ENCODE peak calls at places on chromosomes 1 and 21, in eight cellular contexts. Y is suprapubic skin, V is thyroid gland, J is adrenal gland, X is uterus, Q is K562, W is tibial nerve, R is right lobe of liver. F is an unnamed sample.

GRCh38 chr21:16116798-16117197 is 387.0 kb downstream of the USP25 start:
- DNase-seq in W (no peak), V (no peak), J (no peak), Y (no peak), X (no peak), Q (no peak), R (no peak), F (no peak)

GRCh38 chr21:43923391-43923790 is 58.4 kb downstream of the AGPAT3 start:
- DNase-seq in V (no peak), W (no peak), Q (no peak), R (peak), X (no peak), Y (no peak), J (peak), F (peak)

GRCh38 chr21:42564561-42564971 is 50.9 kb downstream of the SLC37A1 start:
- DNase-seq in Y (peak), V (no peak), Q (no peak), W (no peak), X (peak), R (peak), J (no peak), F (no peak)

GRCh38 chr1:199946305-199947155 is 81.0 kb upstream of the NR5A2 start:
- DNase-seq in W (no peak), V (no peak), R (peak), J (no peak), Q (no peak), Y (no peak), X (no peak), F (no peak)

GRCh38 chr1:111656093-111657017 is 36.8 kb downstream of the RAP1A start:
- DNase-seq in W (peak), Y (no peak), Q (peak), R (no peak), J (peak), V (peak), X (peak), F (peak)

GRCh38 chr1:109793486-109794318 is 30.0 kb upstream of the EPS8L3 start:
- DNase-seq in R (peak), V (no peak), Y (peak), J (peak), W (no peak), Q (peak), X (peak), F (peak)

GRCh38 chr1:16164821-16165364 is 9.0 kb upstream of the EPHA2 start:
- DNase-seq in X (no peak), Y (no peak), W (no peak), J (no peak), V (no peak), Q (no peak), R (no peak), F (peak)

GRCh38 chr1:176341656-176342055 is 121.3 kb upstream of the PAPPA2 start:
- DNase-seq in X (no peak), W (no peak), Q (no peak), R (no peak), V (no peak), Y (no peak), J (no peak), F (no peak)

GRCh38 chr21:45990741-45991605 is 9.4 kb downstream of the COL6A1 start:
- DNase-seq in Y (peak), R (peak), V (peak), X (peak), W (no peak), J (peak), Q (no peak), F (no peak)

GRCh38 chr1:14599787-14600186 is 1.3 kb downstream of the KAZN start:
- DNase-seq in J (no peak), Q (no peak), X (no peak), W (no peak), Y (no peak), V (no peak), R (no peak), F (no peak)

GRCh38 chr1:219340796-219341195 is 167.1 kb downstream of the LYPLAL1 start:
- DNase-seq in J (no peak), X (no peak), W (no peak), Q (no peak), R (no peak), V (no peak), Y (no peak), F (no peak)

GRCh38 chr1:244920911-244921310 is 56.6 kb upstream of the HNRNPU start:
- DNase-seq in R (no peak), W (peak), Q (peak), Y (no peak), V (no peak), J (peak), X (no peak), F (no peak)

GRCh38 chr1:6447818-6448748 is 17.9 kb downstream of the TNFRSF25 start:
- DNase-seq in V (no peak), W (no peak), Y (no peak), X (no peak), Q (no peak), J (no peak), R (peak), F (peak)

GRCh38 chr1:156387899-156388813 is 19.1 kb downstream of the RHBG start:
- DNase-seq in J (no peak), Y (no peak), V (no peak), W (no peak), X (no peak), Q (no peak), R (no peak), F (no peak)

DNA sequence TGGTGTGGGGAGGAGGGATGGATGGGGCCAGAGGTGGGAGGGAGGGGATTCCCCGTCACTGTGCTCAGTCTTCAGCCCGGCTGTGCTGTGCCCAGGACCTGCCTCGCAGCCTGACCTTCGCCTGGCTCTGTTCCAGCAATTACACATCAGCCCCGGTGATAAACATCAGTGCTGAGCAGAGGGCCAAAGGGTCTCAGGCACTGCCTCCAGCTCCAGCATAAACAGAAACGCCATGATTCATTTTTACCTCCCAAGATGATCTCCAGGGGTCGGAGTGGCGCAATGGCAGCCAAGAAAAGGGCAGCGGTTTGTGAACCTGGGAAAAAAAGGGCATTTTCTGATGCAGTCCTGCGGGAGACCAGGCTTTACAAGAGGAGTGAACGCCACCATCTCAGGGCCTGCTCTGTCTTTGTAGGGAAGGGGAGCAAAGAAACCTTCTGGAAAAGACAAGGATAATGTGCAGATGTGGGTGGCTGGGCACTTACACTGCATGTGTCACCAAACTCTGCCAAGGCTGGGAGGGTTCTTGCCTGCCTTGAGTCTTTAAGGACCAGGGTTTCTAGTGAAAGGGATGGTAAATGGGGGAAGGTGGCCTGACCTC is 28.1 kb downstream of the SHISA4 start:
- DNase-seq in Q (peak), V (peak), X (peak), R (peak), W (peak), Y (no peak), J (peak), F (peak)
- TF ChIP-seq POLR2A in Q (no peak), V (no peak), X (no peak), R (no peak), W (no peak), Y (no peak), J (no peak), F (no peak)

GRCh38 chr1:113399063-113399583 is 8.8 kb downstream of the MAGI3 start:
- DNase-seq in V (no peak), J (no peak), W (no peak), Y (no peak), Q (no peak), R (no peak), X (no peak), F (peak)

GRCh38 chr1:113394863-113395259 is 4.5 kb downstream of the MAGI3 start:
- DNase-seq in W (no peak), Q (no peak), X (no peak), R (no peak), Y (no peak), J (no peak), V (no peak), F (no peak)

GRCh38 chr1:113394043-113394862 is 3.9 kb downstream of the MAGI3 start:
- DNase-seq in J (no peak), Y (no peak), W (no peak), V (no peak), R (no peak), X (no peak), Q (no peak), F (no peak)

GRCh38 chr1:113396102-113396501 is 5.8 kb downstream of the MAGI3 start:
- DNase-seq in Q (no peak), V (no peak), Y (no peak), R (no peak), J (no peak), X (no peak), W (no peak), F (no peak)

GRCh38 chr1:113396585-113396984 is 6.3 kb downstream of the MAGI3 start:
- DNase-seq in Q (no peak), J (no peak), V (peak), X (no peak), R (no peak), W (no peak), Y (no peak), F (peak)
- H3K4me3 ChIP-seq in Q (no peak), J (no peak), V (no peak), X (no peak), R (no peak), W (no peak), Y (no peak), F (no peak)

DNA sequence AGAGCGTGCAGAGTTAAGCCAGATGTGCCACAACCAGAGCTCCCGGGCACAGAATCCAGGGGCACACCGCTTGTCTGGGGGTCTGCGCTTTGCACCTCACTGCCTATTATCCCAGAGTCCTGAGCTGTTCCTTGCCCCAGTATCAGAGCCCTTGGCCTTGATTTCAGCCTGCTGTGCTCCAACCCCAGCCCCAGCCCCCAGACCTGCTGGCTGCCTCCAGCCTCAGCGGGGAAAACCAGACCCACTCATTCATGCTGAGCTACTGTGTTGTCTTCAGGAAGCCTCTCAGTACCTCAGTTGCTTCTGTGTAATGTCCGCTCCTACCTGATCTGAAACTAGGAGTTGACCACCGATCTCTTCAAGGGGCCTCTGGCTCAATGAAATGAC is 1.1 kb downstream of the IKBKE start:
- DNase-seq in R (no peak), V (no peak), Q (no peak), X (no peak), J (no peak), W (no peak), Y (no peak), F (no peak)
- TF ChIP-seq POLR2A in R (no peak), V (no peak), Q (no peak), X (no peak), J (no peak), W (no peak), Y (no peak), F (no peak)

GRCh38 chr1:204075890-204076837 is 3.2 kb downstream of the SOX13 start:
- DNase-seq in Q (no peak), R (no peak), W (no peak), Y (peak), X (no peak), J (no peak), V (no peak), F (no peak)
- H3K4me3 ChIP-seq in Q (no peak), R (peak), W (peak), Y (peak), X (peak), J (no peak), V (no peak), F (no peak)

F was measured in body of pancreas.